ENCODE peak calls at places on chromosomes 2 and 18, in eight cellular contexts. V is renal cortical epithelial cell; J is neural crest cell; T is anterior cingulate cortex; Z is activated naive CD8-positive, alpha-beta T cell treated with anti-CD3 and anti-CD28 coated beads for 36 hours; N is GM06990; L is iris pigment epithelial cell; W is AG20443. S is an unnamed sample.

GRCh38 chr18:57466745-57467144 is 31.6 kb downstream of the ONECUT2 start:
- DNase-seq in V (no peak), J (no peak), T (no peak), Z (no peak), N (no peak), L (no peak), W (no peak), S (peak)

GRCh38 chr18:74942319-74942910 is 266.5 kb downstream of the PTGR3 start:
- DNase-seq in V (peak), J (no peak), T (no peak), Z (peak), N (peak), L (peak), W (no peak), S (peak)

GRCh38 chr2:218823456-218823855 is 8.1 kb downstream of the PRKAG3 start:
- DNase-seq in V (no peak), J (no peak), T (no peak), Z (no peak), N (no peak), L (no peak), W (peak), S (no peak)

GRCh38 chr18:361941-362913 is 94.4 kb upstream of the THOC1 start:
- DNase-seq in V (peak), J (peak), T (no peak), Z (no peak), N (no peak), L (peak), W (peak), S (no peak)

GRCh38 chr2:48232351-48232750 is 297.6 kb upstream of the STON1 start:
- DNase-seq in V (no peak), J (no peak), T (no peak), Z (no peak), N (no peak), L (no peak), W (no peak), S (no peak)

GRCh38 chr2:121999273-121999672 is 243.8 kb downstream of the TSN start:
- DNase-seq in V (no peak), J (no peak), T (no peak), Z (no peak), N (no peak), L (peak), W (no peak), S (no peak)

GRCh38 chr2:214489181-214489580 is 78.3 kb downstream of the VWC2L start:
- DNase-seq in V (no peak), J (no peak), T (no peak), Z (no peak), N (no peak), L (no peak), W (no peak), S (no peak)

GRCh38 chr2:84459944-84460429 is 907 bp upstream of the SUCLG1 start:
- DNase-seq in V (no peak), J (no peak), T (no peak), Z (no peak), N (no peak), L (no peak), W (no peak), S (no peak)

GRCh38 chr2:129936334-129936934 is 43.0 kb upstream of the RAB6C start:
- DNase-seq in V (no peak), J (peak), T (no peak), Z (peak), N (no peak), L (no peak), W (no peak), S (no peak)

GRCh38 chr18:23094411-23095165 is 40.7 kb upstream of the CABLES1 start:
- DNase-seq in V (no peak), J (peak), T (no peak), Z (no peak), N (no peak), L (no peak), W (no peak), S (no peak)

GRCh38 chr2:133379159-133379558 is 189.1 kb downstream of the NCKAP5 start:
- DNase-seq in V (no peak), J (no peak), T (no peak), Z (no peak), N (no peak), L (no peak), W (peak), S (no peak)